ENCODE peak calls at places on chromosomes 12 and 14, in five cellular contexts. U is lower lobe of right lung, T is uterus, O is gastrocnemius medialis, J is tibial artery. V is an unnamed sample. For H3K36me3, the result is how much of the 10 kb centered on the place peaks cover.

GRCh38 chr12:131331148-131331750 is 377.5 kb downstream of the ADGRD1 start:
- DNase-seq in U (no peak), T (no peak), O (no peak), J (no peak), V (no peak)

GRCh38 chr14:99357151-99357550 is 85.2 kb upstream of the BCL11B start:
- DNase-seq in U (no peak), T (no peak), O (no peak), J (no peak), V (no peak)

GRCh38 chr12:32896438-32897275 is at the start of gene PKP2:
- DNase-seq in U (peak), T (peak), O (no peak), J (no peak), V (no peak)

GRCh38 chr14:63046339-63047268 is 1.3 kb upstream of the KCNH5 start:
- DNase-seq in U (no peak), T (no peak), O (no peak), J (no peak), V (no peak)

GRCh38 chr12:65685514-65685913 is 138.8 kb upstream of the HMGA2 start:
- DNase-seq in U (no peak), T (no peak), O (no peak), J (no peak), V (no peak)

GRCh38 chr14:54920052-54920451 is 17.4 kb upstream of the GCH1 start:
- DNase-seq in U (no peak), T (no peak), O (no peak), J (no peak), V (no peak)

GRCh38 chr12:32379667-32380066 is 19.7 kb upstream of the FGD4 start:
- DNase-seq in U (no peak), T (no peak), O (no peak), J (no peak), V (no peak)

GRCh38 chr14:103708750-103709187 is 6.5 kb downstream of the XRCC3 start:
- DNase-seq in U (no peak), T (no peak), O (peak), J (no peak), V (no peak)

GRCh38 chr14:95290769-95291440 is 28.8 kb downstream of the CLMN start:
- DNase-seq in U (peak), T (peak), O (peak), J (peak), V (peak)

GRCh38 chr12:104201238-104202001 is 14.2 kb upstream of the TXNRD1 start:
- DNase-seq in U (no peak), T (peak), O (no peak), J (no peak), V (no peak)

GRCh38 chr14:74911704-74912103 is 11.4 kb downstream of the RPS6KL1 start:
- DNase-seq in U (no peak), T (no peak), O (no peak), J (peak), V (no peak)

GRCh38 chr12:26791328-26791791 is 41.6 kb downstream of the ITPR2 start:
- DNase-seq in U (no peak), T (no peak), O (no peak), J (no peak), V (no peak)

GRCh38 chr14:103524002-103524785 is 1.6 kb upstream of the CKB start:
- DNase-seq in U (no peak), T (no peak), O (no peak), J (no peak), V (no peak)

GRCh38 chr14:101761881-101762529 is 496 bp downstream of the PPP2R5C start:
- DNase-seq in U (peak), T (peak), O (no peak), J (peak), V (peak)

GRCh38 chr12:29232086-29232485 is 83.0 kb downstream of the FAR2 start:
- DNase-seq in U (no peak), T (no peak), O (no peak), J (no peak), V (no peak)

GRCh38 chr14:68730811-68731425 is 61.9 kb downstream of the ZFP36L1 start:
- DNase-seq in U (no peak), T (no peak), O (no peak), J (no peak), V (no peak)

GRCh38 chr12:123101467-123102004 is 49.4 kb downstream of the PITPNM2 start:
- DNase-seq in U (no peak), T (no peak), O (no peak), J (no peak), V (no peak)

GRCh38 chr14:58882577-58883018 is 244.8 kb downstream of the DACT1 start:
- DNase-seq in U (no peak), T (no peak), O (no peak), J (no peak), V (no peak)

GRCh38 chr14:78631551-78631950 is 461.4 kb downstream of the NRXN3 start:
- DNase-seq in U (no peak), T (no peak), O (no peak), J (no peak), V (no peak)

GRCh38 chr12:108170164-108170563 is 41.1 kb downstream of the WSCD2 start:
- DNase-seq in U (no peak), T (no peak), O (no peak), J (no peak), V (no peak)

GRCh38 chr14:55316528-55316927 is 45.3 kb downstream of the FBXO34 start:
- DNase-seq in U (no peak), T (no peak), O (no peak), J (no peak), V (no peak)

GRCh38 chr12:95959107-95959506 is 16.0 kb downstream of the AMDHD1 start:
- DNase-seq in U (no peak), T (no peak), O (no peak), J (no peak), V (no peak)

GRCh38 chr12:24839268-24839791 is 109.6 kb downstream of the BCAT1 start:
- DNase-seq in U (no peak), T (no peak), O (no peak), J (no peak), V (no peak)

GRCh38 chr14:57086271-57087162 is 182.2 kb downstream of the EXOC5 start:
- DNase-seq in U (no peak), T (no peak), O (no peak), J (no peak), V (no peak)

GRCh38 chr14:75234173-75234855 is 44.3 kb upstream of the FOS start:
- DNase-seq in U (peak), T (no peak), O (no peak), J (peak), V (no peak)

GRCh38 chr14:105368910-105369652 is 29.3 kb upstream of the TEX22 start:
- DNase-seq in U (no peak), T (no peak), O (no peak), J (no peak), V (no peak)

GRCh38 chr12:110281549-110282342 is 699 bp downstream of the ATP2A2 start:
- DNase-seq in U (peak), T (peak), O (peak), J (peak), V (peak)

GRCh38 chr14:89179891-89180404 is 237.1 kb downstream of the FOXN3 start:
- DNase-seq in U (no peak), T (no peak), O (peak), J (no peak), V (no peak)

GRCh38 chr12:89401433-89402086 is 49.3 kb upstream of the DUSP6 start:
- DNase-seq in U (no peak), T (no peak), O (no peak), J (no peak), V (no peak)

GRCh38 chr14:64504897-64505771 is 564 bp downstream of the ZBTB1 start:
- DNase-seq in U (peak), T (peak), O (peak), J (peak), V (peak)

GRCh38 chr12:66194122-66194521 is 5.1 kb downstream of the IRAK3 start:
- DNase-seq in U (no peak), T (no peak), O (no peak), J (no peak), V (no peak)

GRCh38 chr14:22131749-22132476 is 457.1 kb downstream of the DAD1 start:
- DNase-seq in U (no peak), T (no peak), O (no peak), J (no peak), V (no peak)

GRCh38 chr14:60805881-60806569 is 71.5 kb downstream of the MNAT1 start:
- DNase-seq in U (no peak), T (no peak), O (no peak), J (no peak), V (no peak)

GRCh38 chr12:1059162-1059561 is 68.1 kb downstream of the ERC1 start:
- DNase-seq in U (no peak), T (no peak), O (no peak), J (no peak), V (no peak)
- TF ChIP-seq CTCF in U (no peak), T (no peak), O (no peak), J (no peak), V (no peak)

DNA sequence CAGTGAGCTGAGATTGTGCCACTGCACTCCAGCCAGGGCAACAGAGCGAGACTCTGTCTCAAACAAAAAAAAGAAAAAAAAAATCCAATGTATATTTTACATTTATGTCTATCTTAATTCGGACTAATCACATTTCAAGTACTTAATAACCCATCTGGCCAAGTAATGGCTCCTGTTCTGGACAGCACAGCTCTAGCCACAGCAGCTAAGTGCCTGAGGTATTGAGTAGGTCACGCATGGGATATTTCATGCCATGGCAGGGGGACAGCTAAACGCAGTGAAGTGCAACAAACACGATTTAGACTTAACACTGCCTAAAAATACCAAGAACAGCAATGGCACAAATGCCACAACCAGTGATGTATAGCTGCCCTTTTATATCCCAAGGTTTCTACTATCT is 8.0 kb downstream of the BAZ1A start:
- DNase-seq in U (no peak), T (no peak), O (no peak), J (no peak), V (no peak)
- H3K36me3 ChIP-seq in U (under half), T (under half), O (under half), J (under half), V (under half)

GRCh38 chr12:113161415-113162016 is 12.0 kb downstream of the CFAP73 start:
- DNase-seq in U (no peak), T (no peak), O (no peak), J (no peak), V (no peak)
- H3K4me3 ChIP-seq in U (no peak), T (no peak), O (no peak), J (no peak), V (no peak)

GRCh38 chr12:4852911-4853310 is 56.8 kb upstream of the KCNA1 start:
- DNase-seq in U (no peak), T (no peak), O (no peak), J (no peak), V (no peak)

GRCh38 chr12:4852308-4852707 is 57.4 kb upstream of the KCNA1 start:
- DNase-seq in U (no peak), T (no peak), O (no peak), J (no peak), V (no peak)

GRCh38 chr12:4850857-4851380 is 58.8 kb upstream of the KCNA1 start:
- DNase-seq in U (no peak), T (no peak), O (no peak), J (no peak), V (no peak)

GRCh38 chr12:4849946-4850345 is 59.8 kb upstream of the KCNA1 start:
- DNase-seq in U (no peak), T (no peak), O (no peak), J (no peak), V (no peak)

GRCh38 chr12:4849024-4849594 is 60.6 kb upstream of the KCNA1 start:
- DNase-seq in U (no peak), T (no peak), O (no peak), J (no peak), V (no peak)
- TF ChIP-seq CTCF in U (peak), T (no peak), O (peak), J (peak), V (peak)

GRCh38 chr14:90400904-90401561 is 4.2 kb downstream of the CALM1 start:
- DNase-seq in U (no peak), T (no peak), O (no peak), J (no peak), V (no peak)

GRCh38 chr14:90398315-90398811 is 1.5 kb downstream of the CALM1 start:
- DNase-seq in U (peak), T (peak), O (peak), J (peak), V (peak)

GRCh38 chr14:90398841-90399540 is 2.2 kb downstream of the CALM1 start:
- DNase-seq in U (no peak), T (no peak), O (no peak), J (no peak), V (no peak)

GRCh38 chr14:90397401-90398314 is 829 bp downstream of the CALM1 start:
- DNase-seq in U (peak), T (peak), O (peak), J (peak), V (peak)

GRCh38 chr14:90399541-90400444 is 3.0 kb downstream of the CALM1 start:
- DNase-seq in U (peak), T (peak), O (peak), J (peak), V (peak)
- H3K36me3 ChIP-seq in U (under half), T (under half), O (under half), J (under half), V (under half)

GRCh38 chr12:68761442-68761812 is 15.5 kb downstream of the SLC35E3 start:
- DNase-seq in U (no peak), T (no peak), O (no peak), J (no peak), V (no peak)
- H3K4me3 ChIP-seq in U (no peak), T (no peak), O (no peak), J (no peak), V (no peak)

DNA sequence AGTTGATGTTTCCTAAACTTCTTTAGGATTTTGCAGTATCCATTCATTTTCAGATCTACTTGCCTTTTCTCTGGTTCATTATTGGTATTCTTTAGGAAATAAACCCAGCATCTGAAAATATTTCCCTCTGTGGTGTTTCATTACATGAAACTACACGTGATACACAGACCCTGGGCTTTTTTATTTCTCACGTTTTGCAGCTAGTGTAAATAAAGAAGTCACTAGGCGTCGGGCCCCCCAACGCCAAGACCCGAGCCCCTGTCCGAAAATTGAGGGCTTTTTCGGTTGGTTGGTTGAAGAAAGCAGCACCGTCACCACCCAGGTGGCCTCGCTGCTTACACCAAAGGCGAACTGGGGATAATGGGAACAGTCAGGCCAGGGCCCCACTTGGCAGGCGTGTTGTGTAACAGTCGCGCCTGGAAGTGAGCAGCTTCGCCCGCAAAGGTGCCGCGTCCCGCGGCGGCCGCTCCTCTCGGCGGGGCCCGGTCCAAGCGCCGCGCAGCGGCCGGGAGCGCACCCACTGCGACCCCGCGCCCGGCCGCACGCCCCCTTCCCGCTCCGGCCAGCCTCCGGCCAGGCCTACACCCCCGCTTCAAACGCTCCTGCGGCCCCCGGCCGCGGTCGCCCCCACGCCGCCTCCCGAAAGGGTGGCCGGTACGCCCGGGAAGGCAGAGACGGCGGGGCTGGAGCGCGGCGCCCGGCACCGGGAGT is 1.2 kb downstream of the DUSP16 start:
- DNase-seq in U (peak), T (peak), O (peak), J (peak), V (peak)
- TF ChIP-seq CTCF in U (no peak), T (peak), O (no peak), J (no peak), V (peak)

DNA sequence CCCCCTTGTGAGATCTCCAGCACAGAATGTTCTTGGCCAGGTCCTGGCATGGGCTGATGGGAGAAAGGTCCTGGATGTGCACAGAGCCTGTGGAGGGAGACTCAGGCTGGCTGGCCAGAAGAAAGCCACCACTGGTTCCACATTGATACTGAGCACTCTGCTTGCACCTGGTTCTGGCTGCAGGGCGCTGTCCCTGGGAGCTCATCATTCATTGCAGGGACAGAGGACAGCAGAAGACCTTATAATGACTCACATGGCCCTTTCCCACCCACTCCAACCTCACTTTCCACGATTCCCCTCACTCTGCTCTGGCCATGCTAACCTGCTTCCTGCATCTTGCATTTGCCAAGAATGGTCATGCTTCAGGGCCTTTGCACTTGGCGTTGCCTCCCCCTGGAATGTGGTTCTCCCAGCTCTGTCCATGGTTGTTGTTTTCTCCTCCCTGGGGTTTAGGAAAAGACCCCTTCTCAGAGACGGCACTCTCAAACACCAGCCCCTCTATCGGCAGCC is 10.3 kb downstream of the KRT7 start:
- DNase-seq in U (no peak), T (no peak), O (no peak), J (peak), V (no peak)
- H3K36me3 ChIP-seq in U (under half), T (under half), O (under half), J (under half), V (under half)